ENCODE peak calls at places on chromosomes 3 and 15, in eight cellular contexts. One of them, this sample, is unnamed.
A peak's percentile ranks its signal among the peaks of the same experiment; 100 is the strongest.

GRCh38 chr3:98778852-98779379 is 15.8 kb downstream of the ST3GAL6 start:
- DNase-seq in suprapubic skin: no peak
- DNase-seq in body of pancreas: no peak
- DNase-seq in effector memory CD4-positive, alpha-beta T cell: no peak
- DNase-seq in adipocyte: peak; percentile 78
- DNase-seq in tibial nerve: no peak
- DNase-seq in neuronal stem cell: no peak
- DNase-seq in colonic mucosa: no peak
- DNase-seq in this sample: no peak

GRCh38 chr15:77461486-77461885 is 40.8 kb downstream of the HMG20A start:
- DNase-seq in suprapubic skin: no peak
- DNase-seq in body of pancreas: no peak
- DNase-seq in effector memory CD4-positive, alpha-beta T cell: no peak
- DNase-seq in adipocyte: no peak
- DNase-seq in tibial nerve: no peak
- DNase-seq in neuronal stem cell: no peak
- DNase-seq in colonic mucosa: no peak
- DNase-seq in this sample: no peak

GRCh38 chr15:65355173-65355982 is 22.4 kb downstream of the IGDCC3 start:
- DNase-seq in suprapubic skin: no peak
- DNase-seq in body of pancreas: no peak
- DNase-seq in effector memory CD4-positive, alpha-beta T cell: no peak
- DNase-seq in adipocyte: peak; percentile 47
- DNase-seq in tibial nerve: no peak
- DNase-seq in neuronal stem cell: peak; percentile 92
- DNase-seq in colonic mucosa: no peak
- DNase-seq in this sample: no peak

GRCh38 chr3:97579365-97579764 is 185.2 kb upstream of the ARL6 start:
- DNase-seq in suprapubic skin: no peak
- DNase-seq in body of pancreas: no peak
- DNase-seq in effector memory CD4-positive, alpha-beta T cell: no peak
- DNase-seq in adipocyte: no peak
- DNase-seq in tibial nerve: no peak
- DNase-seq in neuronal stem cell: no peak
- DNase-seq in colonic mucosa: no peak
- DNase-seq in this sample: no peak

GRCh38 chr3:150407818-150408231 is 273 bp upstream of the TSC22D2 start:
- DNase-seq in suprapubic skin: no peak
- DNase-seq in body of pancreas: peak; percentile 98
- DNase-seq in effector memory CD4-positive, alpha-beta T cell: peak; percentile 93
- DNase-seq in adipocyte: no peak
- DNase-seq in tibial nerve: peak; percentile 93
- DNase-seq in neuronal stem cell: no peak
- DNase-seq in colonic mucosa: peak; percentile 98
- DNase-seq in this sample: peak; percentile 79

GRCh38 chr3:52080830-52081719 is 24.7 kb upstream of the DUSP7 start:
- DNase-seq in suprapubic skin: no peak
- DNase-seq in body of pancreas: no peak
- DNase-seq in effector memory CD4-positive, alpha-beta T cell: no peak
- DNase-seq in adipocyte: no peak
- DNase-seq in tibial nerve: no peak
- DNase-seq in neuronal stem cell: no peak
- DNase-seq in colonic mucosa: no peak
- DNase-seq in this sample: no peak

GRCh38 chr3:27166888-27167287 is 202.3 kb downstream of the NEK10 start:
- DNase-seq in suprapubic skin: no peak
- DNase-seq in body of pancreas: no peak
- DNase-seq in effector memory CD4-positive, alpha-beta T cell: no peak
- DNase-seq in adipocyte: peak; percentile 97
- DNase-seq in tibial nerve: no peak
- DNase-seq in neuronal stem cell: no peak
- DNase-seq in colonic mucosa: no peak
- DNase-seq in this sample: no peak

GRCh38 chr3:172317984-172318383 is 130.3 kb downstream of the GHSR start:
- DNase-seq in suprapubic skin: peak; percentile 69
- DNase-seq in body of pancreas: peak; percentile 20
- DNase-seq in effector memory CD4-positive, alpha-beta T cell: no peak
- DNase-seq in adipocyte: peak; percentile 86
- DNase-seq in tibial nerve: no peak
- DNase-seq in neuronal stem cell: no peak
- DNase-seq in colonic mucosa: peak; percentile 49
- DNase-seq in this sample: peak; percentile 24

GRCh38 chr15:65067645-65068416 is at the start of gene RASL12:
- DNase-seq in suprapubic skin: no peak
- DNase-seq in body of pancreas: no peak
- DNase-seq in effector memory CD4-positive, alpha-beta T cell: no peak
- DNase-seq in adipocyte: no peak
- DNase-seq in tibial nerve: no peak
- DNase-seq in neuronal stem cell: no peak
- DNase-seq in colonic mucosa: no peak
- DNase-seq in this sample: no peak

GRCh38 chr15:51349156-51349844 is 7.8 kb downstream of the GLDN start:
- DNase-seq in suprapubic skin: no peak
- DNase-seq in body of pancreas: no peak
- DNase-seq in effector memory CD4-positive, alpha-beta T cell: no peak
- DNase-seq in adipocyte: no peak
- DNase-seq in tibial nerve: no peak
- DNase-seq in neuronal stem cell: no peak
- DNase-seq in colonic mucosa: no peak
- DNase-seq in this sample: no peak

GRCh38 chr3:43692971-43693370 is 2.2 kb downstream of the ABHD5 start:
- DNase-seq in suprapubic skin: no peak
- DNase-seq in body of pancreas: no peak
- DNase-seq in effector memory CD4-positive, alpha-beta T cell: no peak
- DNase-seq in adipocyte: no peak
- DNase-seq in tibial nerve: no peak
- DNase-seq in neuronal stem cell: no peak
- DNase-seq in colonic mucosa: no peak
- DNase-seq in this sample: no peak

GRCh38 chr15:65303687-65304392 is 637 bp upstream of the RNU5B-1 start:
- DNase-seq in suprapubic skin: peak; percentile 80
- DNase-seq in body of pancreas: peak; percentile 70
- DNase-seq in effector memory CD4-positive, alpha-beta T cell: no peak
- DNase-seq in adipocyte: peak; percentile 71
- DNase-seq in tibial nerve: no peak
- DNase-seq in neuronal stem cell: peak; percentile 48
- DNase-seq in colonic mucosa: peak; percentile 66
- DNase-seq in this sample: peak; percentile 34

GRCh38 chr3:102165367-102165766 is 269.4 kb upstream of the ZPLD1 start:
- DNase-seq in suprapubic skin: no peak
- DNase-seq in body of pancreas: no peak
- DNase-seq in effector memory CD4-positive, alpha-beta T cell: no peak
- DNase-seq in adipocyte: peak; percentile 48
- DNase-seq in tibial nerve: no peak
- DNase-seq in neuronal stem cell: no peak
- DNase-seq in colonic mucosa: no peak
- DNase-seq in this sample: no peak

GRCh38 chr3:195909645-195910498 is 1.5 kb upstream of the TNK2 start:
- DNase-seq in suprapubic skin: peak; percentile 90
- DNase-seq in body of pancreas: peak; percentile 89
- DNase-seq in effector memory CD4-positive, alpha-beta T cell: peak; percentile 84
- DNase-seq in adipocyte: peak; percentile 93
- DNase-seq in tibial nerve: peak; percentile 74
- DNase-seq in neuronal stem cell: peak; percentile 72
- DNase-seq in colonic mucosa: peak; percentile 90
- DNase-seq in this sample: no peak

GRCh38 chr15:98315951-98316350 is 332.4 kb upstream of the IGF1R start:
- DNase-seq in suprapubic skin: no peak
- DNase-seq in body of pancreas: no peak
- DNase-seq in effector memory CD4-positive, alpha-beta T cell: no peak
- DNase-seq in adipocyte: no peak
- DNase-seq in tibial nerve: no peak
- DNase-seq in neuronal stem cell: no peak
- DNase-seq in colonic mucosa: no peak
- DNase-seq in this sample: no peak

GRCh38 chr3:31921833-31922232 is 59.2 kb downstream of the OSBPL10 start:
- DNase-seq in suprapubic skin: no peak
- DNase-seq in body of pancreas: no peak
- DNase-seq in effector memory CD4-positive, alpha-beta T cell: no peak
- DNase-seq in adipocyte: no peak
- DNase-seq in tibial nerve: no peak
- DNase-seq in neuronal stem cell: no peak
- DNase-seq in colonic mucosa: no peak
- DNase-seq in this sample: no peak

GRCh38 chr15:51069983-51070382 is 24.7 kb downstream of the TNFAIP8L3 start:
- DNase-seq in suprapubic skin: no peak
- DNase-seq in body of pancreas: no peak
- DNase-seq in effector memory CD4-positive, alpha-beta T cell: no peak
- DNase-seq in adipocyte: no peak
- DNase-seq in tibial nerve: no peak
- DNase-seq in neuronal stem cell: no peak
- DNase-seq in colonic mucosa: no peak
- DNase-seq in this sample: no peak

GRCh38 chr15:24076090-24076784 is 389.1 kb upstream of the NDN start:
- DNase-seq in suprapubic skin: no peak
- DNase-seq in body of pancreas: no peak
- DNase-seq in effector memory CD4-positive, alpha-beta T cell: no peak
- DNase-seq in adipocyte: no peak
- DNase-seq in tibial nerve: no peak
- DNase-seq in neuronal stem cell: no peak
- DNase-seq in colonic mucosa: no peak
- DNase-seq in this sample: no peak

GRCh38 chr15:24075420-24076089 is 388.4 kb upstream of the NDN start:
- DNase-seq in suprapubic skin: no peak
- DNase-seq in body of pancreas: no peak
- DNase-seq in effector memory CD4-positive, alpha-beta T cell: no peak
- DNase-seq in adipocyte: no peak
- DNase-seq in tibial nerve: no peak
- DNase-seq in neuronal stem cell: no peak
- DNase-seq in colonic mucosa: no peak
- DNase-seq in this sample: no peak

DNA sequence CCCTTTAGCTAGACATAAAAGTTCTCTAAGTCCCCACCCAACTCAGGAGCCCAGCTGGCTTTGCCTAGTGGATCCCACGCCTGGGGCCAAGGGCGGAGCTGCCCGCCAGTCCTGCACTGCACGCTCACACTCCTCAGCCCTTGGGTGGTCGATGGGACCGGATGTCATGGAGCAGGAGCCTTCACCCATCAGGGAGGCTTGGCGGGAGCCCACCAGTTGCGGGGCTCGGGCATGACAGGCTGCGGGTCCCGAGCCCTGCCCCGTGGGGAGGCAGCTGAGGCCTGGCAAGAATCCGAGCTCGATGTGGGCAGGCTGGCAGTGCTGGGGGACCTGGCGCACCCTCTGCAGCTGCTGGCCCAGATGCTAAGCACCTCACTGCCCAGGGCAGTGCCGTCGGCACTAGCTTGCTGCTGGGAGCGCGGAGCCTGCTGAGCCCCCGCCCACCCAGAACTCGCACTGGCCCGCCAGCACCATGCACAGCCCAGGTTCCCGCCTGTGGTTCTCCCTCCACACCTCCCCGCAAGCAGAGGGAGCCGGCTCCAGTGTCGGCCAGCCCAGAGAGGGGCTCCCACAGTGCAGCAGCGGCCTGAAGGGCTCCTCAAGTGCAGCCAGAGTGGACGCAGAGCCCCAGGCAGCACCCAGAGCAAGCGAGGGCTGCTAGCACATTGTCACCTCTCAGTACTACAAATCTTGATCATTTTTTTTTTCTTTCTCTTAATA is 391.4 kb upstream of the NDN start:
- DNase-seq in suprapubic skin: no peak
- DNase-seq in body of pancreas: no peak
- DNase-seq in effector memory CD4-positive, alpha-beta T cell: no peak
- DNase-seq in adipocyte: no peak
- DNase-seq in tibial nerve: no peak
- DNase-seq in neuronal stem cell: no peak
- DNase-seq in colonic mucosa: no peak
- DNase-seq in this sample: no peak
- H3K9me3 ChIP-seq in suprapubic skin: peaks cover 12% of the 10 kb centered on the region
- H3K9me3 ChIP-seq in body of pancreas: no peaks in the 10 kb centered on the region
- H3K9me3 ChIP-seq in effector memory CD4-positive, alpha-beta T cell: no peaks in the 10 kb centered on the region
- H3K9me3 ChIP-seq in adipocyte: peaks cover 8% of the 10 kb centered on the region
- H3K9me3 ChIP-seq in tibial nerve: no peaks in the 10 kb centered on the region
- H3K9me3 ChIP-seq in neuronal stem cell: peaks cover 10% of the 10 kb centered on the region
- H3K9me3 ChIP-seq in colonic mucosa: no peaks in the 10 kb centered on the region
- H3K9me3 ChIP-seq in this sample: no peaks in the 10 kb centered on the region

GRCh38 chr3:58427661-58428361 is 5.8 kb downstream of the PDHB start:
- DNase-seq in suprapubic skin: no peak
- DNase-seq in body of pancreas: no peak
- DNase-seq in effector memory CD4-positive, alpha-beta T cell: no peak
- DNase-seq in adipocyte: no peak
- DNase-seq in tibial nerve: no peak
- DNase-seq in neuronal stem cell: no peak
- DNase-seq in colonic mucosa: no peak
- DNase-seq in this sample: no peak
- H3K36me3 ChIP-seq in suprapubic skin: peaks cover 89% of the 10 kb centered on the region
- H3K36me3 ChIP-seq in body of pancreas: peaks cover 46% of the 10 kb centered on the region
- H3K36me3 ChIP-seq in effector memory CD4-positive, alpha-beta T cell: peaks cover 74% of the 10 kb centered on the region
- H3K36me3 ChIP-seq in adipocyte: peaks cover 91% of the 10 kb centered on the region
- H3K36me3 ChIP-seq in tibial nerve: peaks cover 16% of the 10 kb centered on the region
- H3K36me3 ChIP-seq in neuronal stem cell: peaks cover 28% of the 10 kb centered on the region
- H3K36me3 ChIP-seq in colonic mucosa: peaks cover 15% of the 10 kb centered on the region
- H3K36me3 ChIP-seq in this sample: peaks cover 54% of the 10 kb centered on the region

DNA sequence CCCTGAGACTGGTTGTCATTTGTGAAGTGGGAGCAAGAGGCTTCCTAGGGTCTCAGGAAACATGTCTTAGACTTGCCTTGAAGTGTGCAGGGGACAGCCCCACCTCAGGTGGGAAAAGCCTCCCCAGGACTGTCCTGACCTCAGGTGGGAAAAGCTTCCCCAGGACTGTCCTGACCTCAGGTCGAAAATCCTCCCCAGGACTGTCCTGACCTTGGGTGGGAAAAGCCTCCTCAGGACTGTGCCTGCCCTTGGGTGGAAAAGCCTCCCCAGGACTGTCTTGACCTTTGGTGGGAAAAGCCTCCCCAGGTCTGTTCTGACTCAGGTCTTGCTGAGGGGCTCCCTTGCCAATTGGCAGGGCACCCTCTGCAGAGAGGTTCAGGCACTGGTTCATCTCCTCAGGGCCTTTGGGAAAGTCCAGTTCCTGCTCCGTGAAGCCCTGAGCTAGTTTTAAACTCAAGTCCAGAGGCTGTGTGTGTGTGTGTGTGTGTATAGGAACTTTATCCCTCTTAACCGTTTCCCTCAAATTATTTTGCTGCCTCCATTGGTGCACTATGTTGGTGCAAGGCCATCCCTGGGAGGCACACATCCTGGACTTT is 64.7 kb downstream of the WNT7A start:
- DNase-seq in suprapubic skin: no peak
- DNase-seq in body of pancreas: no peak
- DNase-seq in effector memory CD4-positive, alpha-beta T cell: no peak
- DNase-seq in adipocyte: no peak
- DNase-seq in tibial nerve: no peak
- DNase-seq in neuronal stem cell: no peak
- DNase-seq in colonic mucosa: no peak
- DNase-seq in this sample: no peak
- H3K9me3 ChIP-seq in suprapubic skin: peaks cover 17% of the 10 kb centered on the region
- H3K9me3 ChIP-seq in body of pancreas: peaks cover 29% of the 10 kb centered on the region
- H3K9me3 ChIP-seq in effector memory CD4-positive, alpha-beta T cell: peaks cover 46% of the 10 kb centered on the region
- H3K9me3 ChIP-seq in adipocyte: peaks cover 38% of the 10 kb centered on the region
- H3K9me3 ChIP-seq in tibial nerve: peaks cover 21% of the 10 kb centered on the region
- H3K9me3 ChIP-seq in neuronal stem cell: peaks cover 52% of the 10 kb centered on the region
- H3K9me3 ChIP-seq in colonic mucosa: peaks cover 11% of the 10 kb centered on the region
- H3K9me3 ChIP-seq in this sample: no peaks in the 10 kb centered on the region

GRCh38 chr3:45610129-45610528 is 15.6 kb downstream of the LIMD1 start:
- DNase-seq in suprapubic skin: no peak
- DNase-seq in body of pancreas: no peak
- DNase-seq in effector memory CD4-positive, alpha-beta T cell: no peak
- DNase-seq in adipocyte: no peak
- DNase-seq in tibial nerve: no peak
- DNase-seq in neuronal stem cell: no peak
- DNase-seq in colonic mucosa: no peak
- DNase-seq in this sample: no peak
- H3K36me3 ChIP-seq in suprapubic skin: no peaks in the 10 kb centered on the region
- H3K36me3 ChIP-seq in body of pancreas: no peaks in the 10 kb centered on the region
- H3K36me3 ChIP-seq in effector memory CD4-positive, alpha-beta T cell: peaks cover 6% of the 10 kb centered on the region
- H3K36me3 ChIP-seq in adipocyte: no peaks in the 10 kb centered on the region
- H3K36me3 ChIP-seq in tibial nerve: no peaks in the 10 kb centered on the region
- H3K36me3 ChIP-seq in neuronal stem cell: peaks cover 2% of the 10 kb centered on the region
- H3K36me3 ChIP-seq in colonic mucosa: no peaks in the 10 kb centered on the region
- H3K36me3 ChIP-seq in this sample: no peaks in the 10 kb centered on the region